ENCODE peak calls at places on chromosomes 5 and 9, in seven cellular contexts. G is neural progenitor cell, P is OCI-LY7, H is H9, A is fibroblast of lung, D is PC-3, R is GM23248. F is an unnamed sample. For H4K20me1, the result is how much of the 10 kb centered on the place peaks cover.

GRCh38 chr5:53120165-53120564 is 10.6 kb upstream of the MOCS2 start:
- DNase-seq in G (no peak), P (no peak), H (no peak), A (no peak), D (no peak), R (no peak), F (no peak)

GRCh38 chr5:756171-756570 is 28.4 kb downstream of the ZDHHC11B start:
- DNase-seq in G (no peak), P (no peak), H (peak), A (no peak), D (no peak), R (no peak), F (no peak)

GRCh38 chr5:143495823-143496275 is 92.4 kb upstream of the NR3C1 start:
- DNase-seq in G (no peak), P (no peak), H (no peak), A (peak), D (peak), R (peak), F (peak)

GRCh38 chr9:25716220-25716872 is 38.1 kb upstream of the TUSC1 start:
- DNase-seq in G (peak), P (peak), H (peak), A (peak), D (peak), R (peak), F (peak)

GRCh38 chr5:139650031-139650688 is 2.0 kb downstream of the CXXC5 start:
- DNase-seq in G (peak), P (peak), H (no peak), A (no peak), D (no peak), R (peak), F (no peak)

GRCh38 chr5:79069488-79070001 is at the start of the genes BHMT2 and DMGDH:
- DNase-seq in G (no peak), P (no peak), H (peak), A (peak), D (no peak), R (peak), F (peak)

GRCh38 chr9:35658894-35659220 is 765 bp downstream of the CCDC107 start:
- DNase-seq in G (peak), P (no peak), H (no peak), A (peak), D (peak), R (peak), F (peak)

GRCh38 chr5:474826-475661 is 32.1 kb downstream of the EXOC3 start:
- DNase-seq in G (no peak), P (no peak), H (no peak), A (no peak), D (no peak), R (no peak), F (no peak)

GRCh38 chr5:132692632-132692967 is 18.8 kb downstream of the IL4 start:
- DNase-seq in G (no peak), P (no peak), H (no peak), A (peak), D (no peak), R (peak), F (no peak)

GRCh38 chr5:151665584-151665982 is 21.1 kb downstream of the SPARC start:
- DNase-seq in G (no peak), P (no peak), H (no peak), A (no peak), D (no peak), R (peak), F (no peak)

GRCh38 chr9:13810510-13810909 is 503.4 kb downstream of the NFIB start:
- DNase-seq in G (no peak), P (no peak), H (no peak), A (peak), D (no peak), R (peak), F (peak)

GRCh38 chr5:82346376-82347212 is 68.4 kb upstream of the RPS23 start:
- DNase-seq in G (no peak), P (no peak), H (no peak), A (no peak), D (no peak), R (no peak), F (no peak)

GRCh38 chr5:124087752-124088151 is 575.8 kb downstream of the CSNK1G3 start:
- DNase-seq in G (peak), P (no peak), H (no peak), A (no peak), D (no peak), R (no peak), F (no peak)

GRCh38 chr9:27573699-27574265 is 501 bp upstream of the C9orf72 start:
- DNase-seq in G (peak), P (peak), H (peak), A (peak), D (peak), R (peak), F (peak)

GRCh38 chr5:58274199-58274598 is 185.7 kb downstream of the PLK2 start:
- DNase-seq in G (no peak), P (no peak), H (no peak), A (no peak), D (peak), R (peak), F (no peak)

GRCh38 chr9:89435315-89435823 is 62.5 kb downstream of the SEMA4D start:
- DNase-seq in G (peak), P (peak), H (peak), A (no peak), D (peak), R (no peak), F (no peak)

GRCh38 chr9:2086971-2087370 is 71.8 kb downstream of the SMARCA2 start:
- DNase-seq in G (no peak), P (no peak), H (no peak), A (no peak), D (no peak), R (no peak), F (no peak)

GRCh38 chr5:150118561-150119229 is 32.3 kb upstream of the CSF1R start:
- DNase-seq in G (no peak), P (no peak), H (peak), A (no peak), D (no peak), R (no peak), F (no peak)

GRCh38 chr9:117247271-117247670 is 167.6 kb downstream of the ASTN2 start:
- DNase-seq in G (peak), P (peak), H (no peak), A (no peak), D (no peak), R (peak), F (no peak)

GRCh38 chr9:1759901-1760300 is 255.2 kb upstream of the SMARCA2 start:
- DNase-seq in G (no peak), P (no peak), H (peak), A (no peak), D (peak), R (no peak), F (no peak)

GRCh38 chr9:18405240-18405639 is 68.7 kb upstream of the ADAMTSL1 start:
- DNase-seq in G (no peak), P (no peak), H (no peak), A (no peak), D (peak), R (peak), F (no peak)

GRCh38 chr9:133144142-133144886 is 19.4 kb downstream of the GBGT1 start:
- DNase-seq in G (peak), P (peak), H (peak), A (peak), D (peak), R (peak), F (no peak)

DNA sequence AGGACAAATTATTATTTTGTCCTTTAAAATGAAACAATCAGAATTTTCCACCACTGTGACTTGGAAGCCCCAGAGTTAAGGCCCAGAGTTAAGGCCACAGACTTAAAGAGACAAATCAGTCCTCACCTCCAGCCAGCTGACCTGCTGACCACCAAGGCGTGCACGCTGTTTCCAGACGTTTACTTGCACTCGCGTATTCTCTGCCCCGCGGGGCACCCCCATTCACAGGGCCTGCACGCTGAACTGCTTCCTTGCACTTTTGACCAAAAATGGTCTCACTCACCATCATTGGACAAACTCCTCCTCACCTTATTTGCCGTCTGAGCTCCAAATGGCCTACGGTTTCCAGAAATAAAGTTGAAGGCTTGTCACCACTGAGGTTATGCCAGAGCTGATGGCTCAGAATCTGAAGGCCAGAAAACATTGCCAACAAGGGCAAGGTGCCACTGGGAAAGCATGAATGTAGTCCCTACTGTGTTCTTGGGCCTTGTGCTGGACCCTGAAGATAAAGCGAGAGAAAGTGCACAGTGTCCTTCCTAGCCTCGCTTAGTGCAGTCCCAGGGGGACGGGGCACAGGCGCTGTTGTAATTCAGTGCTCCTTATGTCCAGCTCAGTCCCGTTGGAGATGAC is 84.3 kb downstream of the NDFIP1 start:
- DNase-seq in G (no peak), P (no peak), H (no peak), A (peak), D (no peak), R (no peak), F (no peak)
- H2AFZ ChIP-seq in G (no peak), P (no peak), H (no peak), A (peak), D (no peak), R (no peak), F (no peak)

GRCh38 chr5:133994990-133995333 is 9.8 kb downstream of the VDAC1 start:
- DNase-seq in G (no peak), P (no peak), H (no peak), A (no peak), D (no peak), R (no peak), F (no peak)

GRCh38 chr5:133995903-133996563 is 8.7 kb downstream of the VDAC1 start:
- DNase-seq in G (no peak), P (no peak), H (no peak), A (no peak), D (no peak), R (no peak), F (no peak)

GRCh38 chr5:133994297-133994989 is 10.3 kb downstream of the VDAC1 start:
- DNase-seq in G (peak), P (no peak), H (no peak), A (no peak), D (no peak), R (no peak), F (no peak)

GRCh38 chr5:133996683-133997252 is 8.0 kb downstream of the VDAC1 start:
- DNase-seq in G (peak), P (peak), H (peak), A (no peak), D (peak), R (no peak), F (no peak)

GRCh38 chr5:133995341-133995740 is 9.4 kb downstream of the VDAC1 start:
- DNase-seq in G (no peak), P (no peak), H (no peak), A (no peak), D (no peak), R (peak), F (no peak)
- H4K20me1 ChIP-seq in G (half or more), P (under half), H (under half), A (under half), D (half or more), R (under half), F (half or more)

GRCh38 chr9:33818167-33818831 is 1.3 kb downstream of the UBE2R2 start:
- DNase-seq in G (no peak), P (peak), H (no peak), A (no peak), D (peak), R (no peak), F (no peak)
- H2AFZ ChIP-seq in G (no peak), P (no peak), H (no peak), A (no peak), D (no peak), R (peak), F (no peak)

GRCh38 chr5:87403899-87404298 is 8.8 kb downstream of the CCNH start:
- DNase-seq in G (no peak), P (no peak), H (no peak), A (no peak), D (no peak), R (no peak), F (no peak)

GRCh38 chr5:87404359-87404758 is 8.4 kb downstream of the CCNH start:
- DNase-seq in G (no peak), P (no peak), H (no peak), A (no peak), D (no peak), R (no peak), F (no peak)

GRCh38 chr5:87403409-87403808 is 9.3 kb downstream of the CCNH start:
- DNase-seq in G (no peak), P (no peak), H (no peak), A (no peak), D (no peak), R (no peak), F (no peak)

GRCh38 chr5:87408219-87408618 is 4.5 kb downstream of the CCNH start:
- DNase-seq in G (no peak), P (no peak), H (no peak), A (no peak), D (no peak), R (no peak), F (no peak)

GRCh38 chr5:87405472-87406155 is 7.1 kb downstream of the CCNH start:
- DNase-seq in G (no peak), P (no peak), H (no peak), A (peak), D (no peak), R (no peak), F (no peak)
- H4K20me1 ChIP-seq in G (under half), P (under half), H (under half), A (under half), D (under half), R (under half), F (under half)

GRCh38 chr9:37486616-37487544 is 1.1 kb downstream of the POLR1E start:
- DNase-seq in G (no peak), P (no peak), H (no peak), A (peak), D (peak), R (peak), F (peak)

GRCh38 chr9:37495571-37495970 is 9.8 kb downstream of the POLR1E start:
- DNase-seq in G (no peak), P (no peak), H (no peak), A (no peak), D (no peak), R (no peak), F (no peak)

GRCh38 chr9:37497320-37497719 is 11.6 kb downstream of the POLR1E start:
- DNase-seq in G (no peak), P (no peak), H (no peak), A (no peak), D (no peak), R (no peak), F (no peak)

GRCh38 chr9:37496020-37496419 is 10.3 kb downstream of the POLR1E start:
- DNase-seq in G (no peak), P (no peak), H (no peak), A (no peak), D (no peak), R (no peak), F (no peak)

GRCh38 chr9:37491939-37492338 is 6.2 kb downstream of the POLR1E start:
- DNase-seq in G (no peak), P (no peak), H (no peak), A (no peak), D (no peak), R (no peak), F (no peak)
- H2AFZ ChIP-seq in G (no peak), P (no peak), H (no peak), A (no peak), D (no peak), R (no peak), F (no peak)

DNA sequence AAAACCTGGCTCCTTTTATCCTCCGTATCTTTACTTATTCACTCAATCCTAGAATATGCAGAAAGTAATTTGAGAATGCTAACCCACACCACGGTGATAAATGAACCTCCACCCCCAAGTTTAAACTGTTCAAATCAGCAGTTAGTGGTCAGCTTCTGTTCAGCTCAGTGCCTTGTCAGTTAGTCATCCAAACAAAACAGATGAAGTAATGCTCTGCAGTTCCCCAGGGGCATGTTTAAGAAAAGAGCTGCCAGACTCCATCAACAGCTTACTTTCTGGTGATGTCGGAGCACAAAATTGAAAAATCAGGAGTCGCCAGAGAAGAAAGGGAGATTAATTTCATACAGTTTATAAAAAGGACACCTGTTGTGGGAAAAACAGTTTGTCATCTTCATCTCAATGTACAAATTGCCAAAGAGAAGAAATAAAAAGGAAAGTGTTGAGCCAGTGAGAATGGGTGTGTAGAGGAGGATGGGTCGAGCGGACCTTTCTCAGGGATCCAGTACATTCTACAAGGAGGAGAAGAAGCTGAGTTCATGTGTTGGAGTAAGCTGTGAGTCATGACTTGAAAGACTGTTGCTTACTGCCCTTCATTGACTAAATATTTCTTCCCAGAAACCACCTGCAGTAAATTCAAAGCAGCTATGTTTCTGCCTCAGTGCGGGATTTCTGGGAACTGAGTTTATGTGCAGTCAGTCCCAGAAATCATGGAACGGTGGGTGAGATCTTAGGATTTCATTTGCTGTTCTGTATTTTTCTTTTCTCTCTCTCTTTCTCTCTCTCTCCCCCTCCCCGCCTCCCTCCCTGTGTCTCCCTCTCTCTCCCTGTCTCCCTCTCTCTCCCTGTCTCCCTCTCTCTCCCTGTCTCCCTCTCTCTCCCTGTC is 13.7 kb downstream of the TRIO start:
- DNase-seq in G (no peak), P (peak), H (no peak), A (peak), D (peak), R (peak), F (peak)
- H4K20me1 ChIP-seq in G (half or more), P (under half), H (under half), A (under half), D (half or more), R (under half), F (half or more)

GRCh38 chr9:125843646-125844045 is 96.5 kb downstream of the PBX3 start:
- DNase-seq in G (peak), P (no peak), H (no peak), A (peak), D (no peak), R (no peak), F (peak)
- H2AFZ ChIP-seq in G (no peak), P (no peak), H (no peak), A (no peak), D (no peak), R (no peak), F (no peak)

GRCh38 chr5:93587919-93588585 is 5.0 kb downstream of the NR2F1 start:
- DNase-seq in G (peak), P (no peak), H (peak), A (no peak), D (no peak), R (no peak), F (no peak)

GRCh38 chr5:93585753-93586385 is 2.8 kb downstream of the NR2F1 start:
- DNase-seq in G (peak), P (no peak), H (no peak), A (peak), D (no peak), R (peak), F (no peak)

GRCh38 chr5:93588586-93589347 is 5.7 kb downstream of the NR2F1 start:
- DNase-seq in G (peak), P (no peak), H (peak), A (peak), D (no peak), R (no peak), F (no peak)

GRCh38 chr5:93585054-93585751 is 2.2 kb downstream of the NR2F1 start:
- DNase-seq in G (peak), P (no peak), H (peak), A (no peak), D (peak), R (peak), F (no peak)

GRCh38 chr5:93586948-93587918 is 4.2 kb downstream of the NR2F1 start:
- DNase-seq in G (peak), P (no peak), H (no peak), A (peak), D (no peak), R (no peak), F (no peak)
- H4K20me1 ChIP-seq in G (half or more), P (under half), H (under half), A (under half), D (under half), R (under half), F (under half)

DNA sequence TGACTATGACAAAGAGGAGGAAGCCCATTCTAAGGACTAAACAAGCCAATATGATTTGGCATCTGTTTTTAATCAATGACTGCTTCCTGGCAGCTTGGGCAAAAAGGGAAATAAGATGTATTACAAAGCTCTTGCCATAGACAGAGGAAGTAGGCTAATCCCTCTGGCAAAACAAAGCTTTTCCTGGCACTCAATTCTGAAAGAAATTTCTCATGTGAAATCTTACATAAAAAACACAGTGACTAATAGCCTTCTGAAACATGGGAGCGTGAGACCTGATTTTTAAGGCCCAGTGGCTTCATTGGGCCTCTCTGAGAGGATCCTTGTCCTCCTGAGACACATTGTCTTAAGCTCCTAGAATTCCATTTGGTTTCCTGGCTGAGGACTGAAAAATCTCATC is 93.5 kb downstream of the COL23A1 start:
- DNase-seq in G (no peak), P (no peak), H (no peak), A (no peak), D (no peak), R (no peak), F (no peak)
- H2AFZ ChIP-seq in G (no peak), P (no peak), H (no peak), A (no peak), D (no peak), R (no peak), F (no peak)

F was measured in astrocyte.